ENCODE peak calls at places on chromosomes 7 and 10, in nine cellular contexts. I is fibroblast of mammary gland, B is iPS-NIHi11, J is ELR, E is glutamatergic neuron, M is GM19239, K is AG10803, H is Ammon's horn, U is PC-3. R is an unnamed sample.

GRCh38 chr7:39682042-39682441 is 58.7 kb downstream of the RALA start:
- DNase-seq in K (peak), J (no peak), I (no peak), E (no peak), H (no peak), B (no peak), M (no peak), U (no peak), R (no peak)

GRCh38 chr7:115631782-115632181 is 398.8 kb downstream of the TFEC start:
- DNase-seq in B (no peak), M (no peak), I (peak), K (no peak), J (peak), U (no peak), E (no peak), H (no peak), R (no peak)

GRCh38 chr7:139490130-139490529 is 6.7 kb upstream of the KLRG2 start:
- DNase-seq in I (no peak), B (no peak), H (no peak), M (no peak), K (no peak), E (no peak), U (peak), J (no peak), R (peak)

GRCh38 chr10:115937756-115938032 is 335.3 kb downstream of the GFRA1 start:
- DNase-seq in B (no peak), M (no peak), U (no peak), K (no peak), I (no peak), J (peak), H (no peak), E (no peak), R (no peak)

GRCh38 chr7:12244129-12244528 is 33.0 kb downstream of the TMEM106B start:
- DNase-seq in M (no peak), E (peak), B (peak), U (peak), H (no peak), K (peak), J (peak), I (peak), R (peak)

GRCh38 chr10:46527241-46527811 is 29.1 kb downstream of the GPRIN2 start:
- DNase-seq in M (no peak), H (no peak), J (no peak), U (no peak), I (no peak), B (no peak), E (peak), K (no peak), R (no peak)

GRCh38 chr10:5071411-5072198 is 22.6 kb upstream of the AKR1C3 start:
- DNase-seq in E (no peak), K (peak), M (no peak), B (peak), U (peak), H (peak), J (peak), I (peak), R (peak)

GRCh38 chr7:75702515-75702914 is 36.2 kb downstream of the HIP1 start:
- DNase-seq in E (no peak), M (no peak), K (no peak), B (no peak), U (no peak), I (no peak), H (no peak), J (no peak), R (no peak)

GRCh38 chr7:28165971-28166955 is 14.3 kb downstream of the JAZF1 start:
- DNase-seq in K (peak), J (peak), M (no peak), H (no peak), B (no peak), I (peak), E (no peak), U (peak), R (peak)

GRCh38 chr10:132096223-132096622 is 30.5 kb downstream of the JAKMIP3 start:
- DNase-seq in E (no peak), U (peak), J (peak), H (no peak), I (peak), K (peak), B (no peak), M (no peak), R (peak)

GRCh38 chr7:36040679-36041078 is 112.4 kb upstream of the EEPD1 start:
- DNase-seq in K (peak), E (no peak), H (no peak), M (no peak), B (no peak), J (peak), I (peak), U (peak), R (no peak)

GRCh38 chr10:126847666-126848065 is 57.6 kb upstream of the DOCK1 start:
- DNase-seq in J (no peak), E (no peak), H (no peak), U (no peak), M (no peak), K (no peak), I (no peak), B (no peak), R (no peak)

GRCh38 chr7:22499044-22499443 is 944 bp downstream of the STEAP1B start:
- DNase-seq in E (no peak), I (peak), J (no peak), H (no peak), M (no peak), U (no peak), B (no peak), K (peak), R (peak)

GRCh38 chr10:125773702-125774101 is 1.9 kb downstream of the MMP21 start:
- DNase-seq in B (no peak), U (no peak), K (no peak), I (no peak), E (no peak), J (no peak), M (no peak), H (no peak), R (no peak)

GRCh38 chr10:46525177-46525823 is 31.2 kb downstream of the GPRIN2 start:
- DNase-seq in U (peak), M (no peak), E (peak), B (no peak), J (peak), I (peak), K (peak), H (no peak), R (peak)

GRCh38 chr10:94546058-94546595 is 539 bp downstream of the HELLS start:
- DNase-seq in H (no peak), B (peak), E (no peak), M (no peak), K (peak), J (peak), I (peak), U (peak), R (peak)

R was measured in RWPE1.